ENCODE peak calls at places on chromosomes 1 and 21, in ten cellular contexts. J, M, W, C, K, L, S, T, G and U are unnamed samples. For H3K4me1 and H3K9me3, the result is how much of the 10 kb centered on the place peaks cover.

GRCh38 chr1:177200290-177200689 is 29.5 kb downstream of the BRINP2 start:
- DNase-seq in J (no peak), M (no peak), W (no peak), C (no peak), K (no peak), L (no peak), S (no peak), T (no peak), G (no peak), U (no peak)

GRCh38 chr1:21706151-21706835 is 37.1 kb upstream of the RAP1GAP start:
- DNase-seq in J (no peak), M (no peak), W (no peak), C (peak), K (peak), L (peak), S (no peak), T (no peak), G (no peak), U (no peak)

GRCh38 chr1:31013187-31013864 is 52.2 kb downstream of the PUM1 start:
- DNase-seq in J (no peak), M (no peak), W (no peak), C (peak), K (peak), L (peak), S (no peak), T (no peak), G (no peak), U (no peak)

GRCh38 chr1:181013144-181013543 is 9.5 kb downstream of the STX6 start:
- DNase-seq in J (no peak), M (no peak), W (no peak), C (no peak), K (no peak), L (peak), S (peak), T (no peak), G (no peak), U (no peak)

GRCh38 chr1:66312316-66312715 is 221.6 kb upstream of the SGIP1 start:
- DNase-seq in J (no peak), M (no peak), W (no peak), C (no peak), K (no peak), L (no peak), S (no peak), T (no peak), G (no peak), U (no peak)

GRCh38 chr21:35198982-35199732 is 150.1 kb upstream of the RUNX1 start:
- DNase-seq in J (no peak), M (no peak), W (no peak), C (no peak), K (no peak), L (no peak), S (no peak), T (no peak), G (no peak), U (no peak)

GRCh38 chr21:20661221-20661620 is 337.0 kb upstream of the NCAM2 start:
- DNase-seq in J (no peak), M (no peak), W (no peak), C (no peak), K (no peak), L (no peak), S (no peak), T (no peak), G (no peak), U (no peak)

GRCh38 chr21:17466166-17466565 is 46.7 kb upstream of the CXADR start:
- DNase-seq in J (no peak), M (no peak), W (no peak), C (no peak), K (no peak), L (peak), S (no peak), T (no peak), G (peak), U (no peak)

GRCh38 chr21:31801551-31802234 is 69.8 kb upstream of the SCAF4 start:
- DNase-seq in J (no peak), M (no peak), W (no peak), C (no peak), K (no peak), L (no peak), S (no peak), T (no peak), G (no peak), U (no peak)

GRCh38 chr1:207867136-207868081 is 43.5 kb downstream of the CD34 start:
- DNase-seq in J (no peak), M (peak), W (peak), C (no peak), K (no peak), L (no peak), S (peak), T (peak), G (no peak), U (peak)

GRCh38 chr1:16326833-16327404 is 25.4 kb downstream of the FBXO42 start:
- DNase-seq in J (no peak), M (no peak), W (no peak), C (no peak), K (no peak), L (no peak), S (no peak), T (no peak), G (no peak), U (no peak)

GRCh38 chr1:13605159-13605558 is 21.5 kb downstream of the PDPN start:
- DNase-seq in J (no peak), M (no peak), W (no peak), C (no peak), K (no peak), L (peak), S (no peak), T (no peak), G (peak), U (no peak)

GRCh38 chr1:43531453-43531905 is 796 bp downstream of the PTPRF start:
- DNase-seq in J (no peak), M (no peak), W (peak), C (no peak), K (no peak), L (peak), S (no peak), T (no peak), G (peak), U (peak)

GRCh38 chr1:233491953-233492627 is 121.8 kb upstream of the KCNK1 start:
- DNase-seq in J (no peak), M (no peak), W (no peak), C (no peak), K (no peak), L (no peak), S (no peak), T (no peak), G (peak), U (no peak)

GRCh38 chr1:230855886-230856285 is 12.4 kb downstream of the C1orf198 start:
- DNase-seq in J (no peak), M (no peak), W (no peak), C (no peak), K (no peak), L (no peak), S (no peak), T (no peak), G (no peak), U (no peak)

GRCh38 chr1:10540277-10541005 is 65.7 kb downstream of the PEX14 start:
- DNase-seq in J (no peak), M (peak), W (no peak), C (no peak), K (no peak), L (peak), S (no peak), T (peak), G (no peak), U (peak)

GRCh38 chr1:36792292-36792691 is 242.0 kb downstream of the GRIK3 start:
- DNase-seq in J (no peak), M (no peak), W (no peak), C (no peak), K (no peak), L (no peak), S (no peak), T (no peak), G (no peak), U (no peak)

GRCh38 chr1:17163371-17163770 is 41.6 kb upstream of the PADI1 start:
- DNase-seq in J (no peak), M (no peak), W (no peak), C (no peak), K (no peak), L (no peak), S (no peak), T (no peak), G (no peak), U (no peak)

GRCh38 chr1:225378880-225379279 is 49.0 kb downstream of the LBR start:
- DNase-seq in J (no peak), M (peak), W (peak), C (no peak), K (no peak), L (peak), S (no peak), T (no peak), G (peak), U (no peak)

GRCh38 chr1:24540906-24541710 is 14.8 kb upstream of the NCMAP start:
- DNase-seq in J (no peak), M (no peak), W (peak), C (no peak), K (peak), L (peak), S (peak), T (no peak), G (peak), U (no peak)

GRCh38 chr1:29569971-29570634 is 333.8 kb downstream of the PTPRU start:
- DNase-seq in J (no peak), M (no peak), W (no peak), C (no peak), K (no peak), L (no peak), S (no peak), T (no peak), G (peak), U (no peak)

GRCh38 chr1:207495816-207496792 is at the start of gene CR1:
- DNase-seq in J (peak), M (no peak), W (no peak), C (peak), K (no peak), L (peak), S (no peak), T (no peak), G (no peak), U (peak)

GRCh38 chr1:177973585-177973984 is 3.7 kb upstream of the SEC16B start:
- DNase-seq in J (no peak), M (no peak), W (no peak), C (no peak), K (no peak), L (no peak), S (no peak), T (no peak), G (no peak), U (no peak)

GRCh38 chr1:193184776-193185175 is 1.6 kb downstream of the B3GALT2 start:
- DNase-seq in J (no peak), M (no peak), W (no peak), C (no peak), K (no peak), L (no peak), S (no peak), T (no peak), G (no peak), U (no peak)

GRCh38 chr1:232150770-232151548 is 479.0 kb downstream of the SIPA1L2 start:
- DNase-seq in J (no peak), M (no peak), W (no peak), C (no peak), K (no peak), L (no peak), S (no peak), T (no peak), G (peak), U (no peak)

GRCh38 chr1:85554630-85555327 is 25.8 kb upstream of the CCN1 start:
- DNase-seq in J (no peak), M (no peak), W (no peak), C (no peak), K (no peak), L (peak), S (no peak), T (no peak), G (peak), U (no peak)

GRCh38 chr1:43908858-43909257 is 24.7 kb upstream of the ARTN start:
- DNase-seq in J (no peak), M (no peak), W (no peak), C (no peak), K (no peak), L (no peak), S (no peak), T (no peak), G (no peak), U (no peak)

GRCh38 chr1:99786751-99787501 is 20.5 kb upstream of the FRRS1 start:
- DNase-seq in J (no peak), M (no peak), W (no peak), C (peak), K (no peak), L (no peak), S (no peak), T (no peak), G (no peak), U (no peak)

GRCh38 chr21:39620856-39621255 is 8.1 kb downstream of the B3GALT5 start:
- DNase-seq in J (no peak), M (no peak), W (no peak), C (no peak), K (no peak), L (no peak), S (no peak), T (no peak), G (no peak), U (no peak)

GRCh38 chr1:6646499-6647148 is 22.0 kb downstream of the THAP3 start:
- DNase-seq in J (no peak), M (no peak), W (peak), C (peak), K (peak), L (peak), S (no peak), T (no peak), G (peak), U (no peak)

GRCh38 chr1:41830711-41831110 is 88.0 kb downstream of the HIVEP3 start:
- DNase-seq in J (no peak), M (no peak), W (no peak), C (no peak), K (no peak), L (peak), S (no peak), T (no peak), G (no peak), U (no peak)

GRCh38 chr1:20696397-20697333 is 21.1 kb downstream of the KIF17 start:
- DNase-seq in J (peak), M (peak), W (peak), C (peak), K (peak), L (peak), S (peak), T (peak), G (peak), U (peak)

GRCh38 chr1:10835423-10836421 is 39.3 kb upstream of the CASZ1 start:
- DNase-seq in J (no peak), M (peak), W (peak), C (no peak), K (peak), L (peak), S (no peak), T (no peak), G (peak), U (peak)

GRCh38 chr1:26275580-26276431 is 4.1 kb upstream of the SH3BGRL3 start:
- DNase-seq in J (peak), M (peak), W (peak), C (peak), K (peak), L (peak), S (peak), T (peak), G (peak), U (peak)

GRCh38 chr1:222592171-222592570 is 2.4 kb upstream of the TAF1A start:
- DNase-seq in J (no peak), M (no peak), W (no peak), C (no peak), K (no peak), L (no peak), S (no peak), T (no peak), G (peak), U (no peak)

GRCh38 chr1:45884700-45885099 is 81.3 kb downstream of the MAST2 start:
- DNase-seq in J (no peak), M (no peak), W (no peak), C (no peak), K (no peak), L (no peak), S (no peak), T (no peak), G (peak), U (no peak)

GRCh38 chr1:244302889-244303609 is 148.7 kb downstream of the ADSS2 start:
- DNase-seq in J (no peak), M (no peak), W (no peak), C (no peak), K (no peak), L (no peak), S (no peak), T (peak), G (peak), U (no peak)

GRCh38 chr1:58754683-58755467 is 29.0 kb downstream of the JUN start:
- DNase-seq in J (no peak), M (no peak), W (no peak), C (no peak), K (no peak), L (no peak), S (peak), T (no peak), G (no peak), U (no peak)

GRCh38 chr1:58753431-58753866 is 30.4 kb downstream of the JUN start:
- DNase-seq in J (no peak), M (no peak), W (no peak), C (no peak), K (no peak), L (no peak), S (no peak), T (no peak), G (no peak), U (no peak)

GRCh38 chr1:58749646-58750045 is 34.2 kb downstream of the JUN start:
- DNase-seq in J (no peak), M (no peak), W (no peak), C (no peak), K (no peak), L (no peak), S (no peak), T (no peak), G (no peak), U (no peak)

GRCh38 chr1:58755468-58755872 is 28.4 kb downstream of the JUN start:
- DNase-seq in J (peak), M (peak), W (no peak), C (peak), K (no peak), L (peak), S (peak), T (peak), G (peak), U (peak)

DNA sequence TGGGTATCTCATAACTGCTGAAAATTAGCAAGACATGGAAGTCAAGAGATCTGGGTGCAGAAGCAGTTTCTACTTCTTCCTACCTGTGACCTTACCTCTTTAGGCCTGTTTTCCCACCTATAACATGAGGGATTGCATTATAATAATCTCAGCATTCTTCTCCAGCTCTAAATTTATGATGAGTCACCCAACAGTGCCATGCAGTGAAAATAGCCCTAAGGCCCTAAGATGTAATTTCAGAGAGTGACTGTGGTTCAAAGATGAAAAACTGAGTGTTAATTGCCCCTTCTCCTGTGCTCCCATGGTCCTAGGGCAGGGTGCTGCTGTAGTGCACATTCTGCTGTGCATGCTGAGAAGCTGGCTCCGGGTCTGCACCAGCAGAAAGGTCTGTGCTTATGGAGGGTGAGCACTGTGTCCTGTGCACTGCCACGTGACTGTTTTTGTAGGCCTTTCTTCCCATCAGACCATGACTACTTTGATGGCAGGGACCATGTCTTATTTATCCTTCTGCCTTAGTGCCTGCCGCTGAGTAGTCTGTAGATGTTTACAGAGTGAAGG is 29.7 kb downstream of the JUN start:
- DNase-seq in J (no peak), M (no peak), W (no peak), C (no peak), K (no peak), L (no peak), S (no peak), T (no peak), G (peak), U (no peak)
- H3K4me1 ChIP-seq in J (under half), M (under half), W (under half), C (under half), K (under half), L (under half), S (under half), T (under half), G (under half), U (under half)

GRCh38 chr1:158017800-158018595 is 24.6 kb downstream of the KIRREL1 start:
- DNase-seq in J (no peak), M (no peak), W (no peak), C (no peak), K (no peak), L (peak), S (no peak), T (no peak), G (no peak), U (no peak)
- H3K27ac ChIP-seq in J (peak), M (peak), W (no peak), C (no peak), K (no peak), L (peak), S (no peak), T (peak), G (peak), U (no peak)

GRCh38 chr1:48946070-48946469 is 169.4 kb upstream of the BEND5 start:
- DNase-seq in J (no peak), M (no peak), W (no peak), C (no peak), K (no peak), L (no peak), S (no peak), T (no peak), G (no peak), U (no peak)
- H3K9me3 ChIP-seq in J (under half), M (under half), W (under half), C (under half), K (under half), L (under half), S (under half), T (under half), G (under half), U (under half)

DNA sequence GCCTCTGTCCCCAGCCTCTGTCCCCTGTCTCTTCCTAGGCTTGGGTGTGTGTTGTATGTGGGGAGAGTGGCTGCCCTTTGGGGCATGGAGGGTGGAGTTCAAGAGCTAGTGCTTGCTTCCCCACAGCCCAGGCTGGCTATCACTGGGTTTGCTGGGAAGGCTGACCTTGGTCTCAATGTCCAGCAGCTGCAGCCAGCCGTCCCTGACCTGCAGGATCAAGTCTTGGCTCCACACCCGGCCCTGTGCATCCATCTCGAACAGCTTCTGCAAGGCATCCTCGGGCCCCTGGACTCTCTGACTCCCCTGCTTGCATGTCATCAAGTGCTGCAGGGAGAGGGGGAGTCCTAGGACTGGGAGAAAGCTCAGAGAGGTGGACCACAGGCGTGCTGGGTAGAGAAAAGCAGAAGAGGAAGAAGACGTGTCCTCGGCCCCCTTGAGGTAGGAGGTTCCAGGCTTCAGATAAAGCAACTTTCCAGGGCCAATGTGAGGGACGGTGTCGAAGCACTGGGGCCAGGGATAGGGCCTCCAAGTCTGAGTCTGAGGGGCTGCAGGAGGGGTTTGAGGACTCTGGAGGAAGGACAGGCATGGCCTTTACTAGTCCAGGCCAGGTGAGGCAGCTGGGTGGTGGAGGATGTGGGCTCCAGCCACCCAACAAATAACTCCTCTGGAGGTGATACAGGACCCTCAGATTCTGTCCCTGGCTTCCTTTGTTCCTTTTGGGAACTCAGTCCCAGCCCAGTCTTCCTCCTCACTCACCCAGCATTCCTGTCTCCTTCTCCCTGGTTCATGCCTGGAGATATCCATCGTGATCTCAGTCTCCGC is 4.0 kb downstream of the EPS8L3 start:
- DNase-seq in J (no peak), M (peak), W (peak), C (no peak), K (peak), L (no peak), S (no peak), T (peak), G (no peak), U (no peak)
- H3K4me1 ChIP-seq in J (under half), M (under half), W (under half), C (under half), K (under half), L (under half), S (under half), T (under half), G (under half), U (under half)